ENCODE peak calls at places on chromosomes 4 and X, in four cellular contexts. L is type B pancreatic cell; U is GM12864; D is CD4-positive, alpha-beta T cell. J is an unnamed sample.

GRCh38 chr4:54959656-54960055 is 165.7 kb downstream of the KDR start:
- DNase-seq in L (no peak), D (no peak), U (no peak), J (no peak)

GRCh38 chrX:56530011-56530410 is 33.4 kb upstream of the UBQLN2 start:
- DNase-seq in D (no peak), L (no peak), U (no peak), J (no peak)

GRCh38 chrX:136711147-136711546 is 63.2 kb downstream of the CD40LG start:
- DNase-seq in U (no peak), L (no peak), D (no peak), J (no peak)

GRCh38 chr4:184475096-184475461 is 729 bp upstream of the IRF2 start:
- DNase-seq in D (peak; percentile 16), L (no peak), U (no peak), J (peak; percentile 56)

GRCh38 chr4:163091685-163092034 is 75.0 kb downstream of the NAF1 start:
- DNase-seq in U (no peak), D (no peak), L (no peak), J (no peak)

GRCh38 chr4:13597604-13598003 is 29.9 kb downstream of the BOD1L1 start:
- DNase-seq in L (no peak), D (no peak), U (no peak), J (no peak)

GRCh38 chr4:130306566-130306965 is 1210.6 kb downstream of the C4orf33 start:
- DNase-seq in L (no peak), D (no peak), U (no peak), J (no peak)

GRCh38 chr4:153988446-153988845 is 199.6 kb upstream of the SFRP2 start:
- DNase-seq in L (no peak), D (no peak), U (no peak), J (no peak)

GRCh38 chrX:40729923-40730584 is 5.3 kb downstream of the MED14 start:
- DNase-seq in D (no peak), L (no peak), U (no peak), J (no peak)

GRCh38 chr4:146495277-146495676 is 26.5 kb downstream of the SLC10A7 start:
- DNase-seq in D (no peak), U (no peak), L (no peak), J (no peak)

GRCh38 chr4:6688879-6689505 is 4.7 kb upstream of the S100P start:
- DNase-seq in L (no peak), D (peak; percentile 70), U (no peak), J (peak; percentile 83)

GRCh38 chrX:104343408-104344129 is 88.8 kb upstream of the ESX1 start:
- DNase-seq in D (peak; percentile 1), U (no peak), L (no peak), J (peak; percentile 12)

GRCh38 chr4:128802680-128803628 is 6.5 kb upstream of the JADE1 start:
- DNase-seq in L (no peak), D (no peak), U (no peak), J (no peak)

GRCh38 chrX:349196-349595 is 30.6 kb upstream of the GTPBP6 start:
- DNase-seq in U (no peak), D (no peak), L (no peak), J (no peak)

GRCh38 chr4:146161243-146161642 is 14.3 kb upstream of the LSM6 start:
- DNase-seq in U (no peak), L (no peak), D (no peak), J (no peak)

GRCh38 chr4:178784491-178784890 is 1342.3 kb upstream of the AGA start:
- DNase-seq in L (no peak), U (no peak), D (no peak), J (no peak)

GRCh38 chr4:122150896-122151295 is 1.2 kb upstream of the BLTP1 start:
- DNase-seq in U (no peak), L (no peak), D (no peak), J (no peak)

GRCh38 chrX:109740076-109740809 is 7.2 kb upstream of the ACSL4 start:
- DNase-seq in L (no peak), D (no peak), U (no peak), J (no peak)

GRCh38 chr4:121773873-121774272 is 8.9 kb upstream of the SMIM43 start:
- DNase-seq in D (no peak), U (no peak), L (no peak), J (no peak)

GRCh38 chr4:173527103-173527876 is 2.7 kb downstream of the HAND2 start:
- DNase-seq in L (no peak), U (no peak), D (no peak), J (peak; percentile 18)

GRCh38 chr4:169407217-169407845 is 136.6 kb upstream of the SH3RF1 start:
- DNase-seq in U (no peak), L (no peak), D (no peak), J (no peak)

GRCh38 chr4:105389167-105389566 is 84.7 kb downstream of the PPA2 start:
- DNase-seq in U (no peak), D (no peak), L (no peak), J (no peak)

GRCh38 chr4:81698536-81698935 is 226.8 kb upstream of the RASGEF1B start:
- DNase-seq in U (no peak), D (no peak), L (no peak), J (no peak)

GRCh38 chr4:83548151-83548905 is 12.4 kb downstream of the GPAT3 start:
- DNase-seq in L (no peak), U (peak; percentile 55), D (peak; percentile 29), J (peak; percentile 54)

GRCh38 chr4:115249808-115250207 is 136.4 kb upstream of the NDST4 start:
- DNase-seq in L (no peak), D (no peak), U (no peak), J (no peak)

GRCh38 chr4:65773636-65774035 is 103.3 kb upstream of the EPHA5 start:
- DNase-seq in L (no peak), D (no peak), U (no peak), J (no peak)

GRCh38 chrX:13078739-13079444 is 34.5 kb upstream of the FAM9C start:
- DNase-seq in D (no peak), U (no peak), L (no peak), J (no peak)

GRCh38 chr4:26490111-26490979 is at the start of gene CCKAR:
- DNase-seq in U (no peak), L (peak; percentile 51), D (no peak), J (no peak)

GRCh38 chr4:112859456-112860184 is 189.8 kb upstream of the ANK2 start:
- DNase-seq in L (no peak), U (no peak), D (no peak), J (no peak)

GRCh38 chr4:167831853-167832252 is 260.5 kb upstream of the ANXA10 start:
- DNase-seq in L (no peak), D (no peak), U (no peak), J (no peak)

GRCh38 chr4:156547891-156548290 is 423.7 kb downstream of the PDGFC start:
- DNase-seq in L (no peak), U (no peak), D (no peak), J (no peak)

GRCh38 chr4:173009129-173009823 is 159.3 kb upstream of the GALNT7 start:
- DNase-seq in D (no peak), L (no peak), U (no peak), J (no peak)

GRCh38 chr4:108166441-108167315 is 2.1 kb downstream of the LEF1 start:
- DNase-seq in U (no peak), D (peak; percentile 52), L (no peak), J (peak; percentile 71)

GRCh38 chr4:186149872-186150271 is 41.5 kb upstream of the CYP4V2 start:
- DNase-seq in U (no peak), L (peak; percentile 67), D (no peak), J (no peak)

GRCh38 chr4:7379161-7379560 is 55.6 kb downstream of the PSAPL1 start:
- DNase-seq in D (no peak), U (no peak), L (no peak), J (no peak)

DNA sequence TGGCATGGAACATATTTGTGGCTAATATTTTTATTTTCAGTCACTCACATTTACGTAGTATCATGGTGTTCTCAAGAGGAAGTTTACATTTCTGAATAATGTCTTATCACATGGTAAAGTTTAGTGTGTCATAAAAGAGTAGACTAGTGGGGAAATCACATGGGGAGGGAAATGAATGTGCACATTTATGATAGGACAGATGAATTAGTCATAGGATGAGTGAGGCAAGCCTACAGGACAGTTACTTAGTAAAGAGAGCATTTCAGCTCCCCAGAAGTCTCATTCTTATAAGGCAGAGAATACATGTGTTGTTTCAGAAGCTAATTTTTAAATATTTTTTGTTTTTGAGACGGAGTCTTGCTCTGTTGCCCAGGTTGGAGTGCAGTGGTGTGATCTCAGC is 6.2 kb downstream of the GK start:
- DNase-seq in U (no peak), L (no peak), D (no peak), J (peak; percentile 21)
- TF ChIP-seq CTCF in U (no peak), L (no peak), D (no peak), J (no peak)

DNA sequence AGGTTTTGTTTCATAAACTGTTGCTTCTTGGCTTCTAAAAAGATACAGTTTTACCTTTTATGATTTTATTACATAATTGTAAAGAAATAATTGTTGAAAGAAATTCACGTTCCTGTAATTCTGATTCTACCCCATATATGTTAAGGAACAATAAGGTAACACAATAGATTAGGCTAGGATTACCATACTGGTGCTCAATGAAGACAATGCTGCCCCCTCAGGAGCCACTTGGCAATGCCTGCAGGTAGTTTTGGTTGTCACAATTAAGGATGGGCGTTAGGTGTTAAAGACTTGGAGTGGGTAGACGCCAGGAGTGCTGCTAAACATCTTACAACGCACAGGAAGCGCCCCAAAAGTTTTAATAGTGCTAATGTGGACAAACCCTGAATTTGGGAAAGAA is 133.2 kb downstream of the NLGN4X start:
- DNase-seq in D (no peak), U (no peak), L (no peak), J (no peak)
- TF ChIP-seq CTCF in D (no peak), U (peak; percentile 3), L (peak; percentile 59), J (no peak)

GRCh38 chr4:123827511-123827910 is 430.9 kb downstream of the SPRY1 start:
- DNase-seq in D (no peak), U (no peak), L (no peak), J (no peak)

GRCh38 chr4:123833156-123833555 is 436.6 kb downstream of the SPRY1 start:
- DNase-seq in L (no peak), D (no peak), U (no peak), J (no peak)

GRCh38 chr4:123826896-123827295 is 430.3 kb downstream of the SPRY1 start:
- DNase-seq in L (no peak), U (no peak), D (no peak), J (no peak)

GRCh38 chr4:123832173-123833026 is 435.8 kb downstream of the SPRY1 start:
- DNase-seq in D (no peak), U (no peak), L (no peak), J (no peak)

DNA sequence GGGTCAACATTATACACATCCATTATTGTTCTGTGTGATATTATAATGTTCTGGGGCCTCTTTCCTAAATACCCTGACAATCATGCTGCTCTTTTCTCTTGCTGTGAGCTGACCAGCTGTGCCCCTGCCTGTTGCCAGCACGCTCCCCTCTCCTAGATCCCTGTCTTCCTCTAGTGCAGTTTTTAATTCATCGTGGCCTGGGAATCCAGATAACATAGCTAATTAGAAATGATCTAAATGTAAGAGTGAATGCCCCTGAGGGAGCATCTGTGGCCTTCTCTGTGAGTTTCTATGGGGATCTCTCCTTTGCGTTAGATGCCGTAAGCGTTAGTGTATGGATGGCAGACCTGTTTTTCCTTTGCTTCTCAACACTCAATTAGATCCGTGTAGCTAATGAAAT is 434.3 kb downstream of the SPRY1 start:
- DNase-seq in U (no peak), D (no peak), L (no peak), J (no peak)
- TF ChIP-seq CTCF in U (no peak), D (no peak), L (no peak), J (no peak)

DNA sequence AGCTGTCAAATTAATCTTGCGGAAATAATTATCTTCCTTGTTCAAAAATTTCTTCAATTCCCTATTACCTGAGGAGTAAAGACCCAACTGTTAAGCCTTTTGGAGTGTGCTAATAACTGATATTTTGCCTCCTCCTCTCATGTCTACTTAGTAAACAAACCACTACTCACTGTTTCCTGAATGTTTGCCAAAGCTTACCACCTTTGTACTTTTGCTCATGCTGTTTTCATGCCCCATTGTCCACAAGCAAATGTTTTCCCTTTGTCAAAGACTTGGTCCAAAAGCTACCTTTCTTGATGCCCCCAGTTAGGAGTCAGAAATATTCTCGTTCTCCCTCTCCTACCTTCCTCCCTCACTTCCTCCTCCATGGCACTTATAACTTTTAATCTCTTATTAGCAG is 226.1 kb downstream of the ENOX2 start:
- DNase-seq in D (no peak), U (no peak), L (no peak), J (no peak)
- TF ChIP-seq CTCF in D (no peak), U (no peak), L (no peak), J (no peak)

J was measured in GM10248.